ENCODE peak calls at places on chromosomes 13 and 19, in five cellular contexts. M, W, Q, K and J are unnamed samples.
A peak's percentile ranks its signal among the peaks of the same experiment; 100 is the strongest.

GRCh38 chr19:29454109-29454508 is 71.7 kb upstream of the VSTM2B start:
- DNase-seq in W (no peak), K (no peak), Q (no peak), M (no peak), J (peak; percentile 4)

GRCh38 chr19:51607077-51607476 is 23.1 kb downstream of the SIGLEC5 start:
- DNase-seq in K (no peak), M (no peak), Q (no peak), W (no peak), J (no peak)

GRCh38 chr19:31351212-31352193 is 2.3 kb upstream of the TSHZ3 start:
- DNase-seq in Q (no peak), K (peak; percentile 68), W (no peak), M (no peak), J (peak; percentile 78)

GRCh38 chr13:105616313-105617075 is 919.0 kb downstream of the EFNB2 start:
- DNase-seq in K (no peak), M (no peak), Q (no peak), W (no peak), J (no peak)

GRCh38 chr19:53907193-53907581 is 1.9 kb upstream of the CACNG7 start:
- DNase-seq in W (no peak), Q (peak; percentile 43), K (no peak), M (no peak), J (peak; percentile 57)

GRCh38 chr19:33796164-33797100 is at the start of gene KCTD15:
- DNase-seq in M (no peak), W (no peak), K (peak; percentile 92), Q (peak; percentile 68), J (peak; percentile 88)

GRCh38 chr19:7861619-7862412 is 12.4 kb downstream of the PRR36 start:
- DNase-seq in K (peak; percentile 64), M (no peak), W (no peak), Q (peak; percentile 46), J (peak; percentile 93)

GRCh38 chr13:96075953-96076543 is 13.9 kb upstream of the HS6ST3 start:
- DNase-seq in K (no peak), M (no peak), W (no peak), Q (no peak), J (no peak)

GRCh38 chr19:35462476-35462953 is 14.5 kb downstream of the FFAR2 start:
- DNase-seq in M (no peak), K (no peak), W (no peak), Q (no peak), J (no peak)

GRCh38 chr19:29001006-29001921 is 211.7 kb downstream of the UQCRFS1 start:
- DNase-seq in M (no peak), K (no peak), W (no peak), Q (no peak), J (no peak)

GRCh38 chr19:48630289-48631036 is 6.7 kb downstream of the DBP start:
- DNase-seq in K (peak; percentile 80), W (no peak), M (no peak), Q (peak; percentile 84), J (peak; percentile 84)

GRCh38 chr13:34369925-34370324 is 552.0 kb downstream of the RFC3 start:
- DNase-seq in K (no peak), Q (no peak), M (no peak), W (no peak), J (no peak)

GRCh38 chr19:14363203-14364097 is 17.8 kb upstream of the ADGRE5 start:
- DNase-seq in K (peak; percentile 78), Q (peak; percentile 79), W (no peak), M (no peak), J (peak; percentile 87)

GRCh38 chr13:33262069-33262487 is 23.5 kb downstream of the STARD13 start:
- DNase-seq in W (no peak), M (no peak), K (peak; percentile 12), Q (no peak), J (no peak)

GRCh38 chr13:26048745-26049144 is 3.1 kb downstream of the SHISA2 start:
- DNase-seq in W (no peak), K (no peak), Q (no peak), M (no peak), J (no peak)

GRCh38 chr13:40479196-40479845 is 187.1 kb downstream of the FOXO1 start:
- DNase-seq in Q (no peak), W (no peak), K (no peak), M (no peak), J (no peak)

GRCh38 chr19:2246801-2247361 is 2.2 kb upstream of the AMH start:
- DNase-seq in W (no peak), Q (peak; percentile 91), M (no peak), K (no peak), J (no peak)

GRCh38 chr13:42906257-42906656 is 85.8 kb downstream of the EPSTI1 start:
- DNase-seq in Q (no peak), K (no peak), M (no peak), W (no peak), J (no peak)

GRCh38 chr19:56253737-56254136 is 18.8 kb upstream of the EDDM13 start:
- DNase-seq in W (peak; percentile 19), M (no peak), Q (no peak), K (peak; percentile 56), J (no peak)

GRCh38 chr19:10670187-10670586 is 16.0 kb downstream of the ILF3 start:
- DNase-seq in M (no peak), W (no peak), K (no peak), Q (no peak), J (peak; percentile 15)

GRCh38 chr19:7109678-7110289 is 40.3 kb downstream of the ZNF557 start:
- DNase-seq in M (no peak), Q (no peak), K (peak; percentile 73), W (no peak), J (peak; percentile 45)

GRCh38 chr13:75258159-75258782 is 223.7 kb downstream of the TBC1D4 start:
- DNase-seq in Q (no peak), K (peak; percentile 47), M (no peak), W (no peak), J (peak; percentile 17)

GRCh38 chr13:61094865-61095264 is 320.8 kb downstream of the PCDH20 start:
- DNase-seq in Q (no peak), M (no peak), K (no peak), W (no peak), J (no peak)

GRCh38 chr19:7652061-7652641 is 15.2 kb downstream of the STXBP2 start:
- DNase-seq in Q (peak; percentile 90), M (peak; percentile 19), K (peak; percentile 92), W (peak; percentile 19), J (peak; percentile 96)

GRCh38 chr19:18291590-18292459 is 10.4 kb upstream of the JUND start:
- DNase-seq in M (no peak), K (peak; percentile 77), W (no peak), Q (peak; percentile 89), J (peak; percentile 91)

GRCh38 chr19:40219721-40220276 is 1.6 kb upstream of the TTC9B start:
- DNase-seq in K (no peak), M (no peak), Q (no peak), W (peak; percentile 48), J (no peak)

GRCh38 chr13:20178156-20178555 is 14.6 kb downstream of the GJB2 start:
- DNase-seq in M (no peak), K (no peak), W (no peak), Q (no peak), J (no peak)

GRCh38 chr19:6101291-6101690 is 9.0 kb downstream of the RFX2 start:
- DNase-seq in W (no peak), K (no peak), M (no peak), Q (no peak), J (no peak)

GRCh38 chr13:23469901-23470525 is 36.5 kb upstream of the SACS start:
- DNase-seq in Q (no peak), K (peak; percentile 69), M (peak; percentile 81), W (peak; percentile 48), J (peak; percentile 35)

GRCh38 chr19:33407716-33408115 is 34.2 kb downstream of the CEBPG start:
- DNase-seq in W (no peak), M (no peak), Q (peak; percentile 45), K (no peak), J (peak; percentile 48)

GRCh38 chr19:52923782-52924593 is 760 bp upstream of the ZNF888 start:
- DNase-seq in M (no peak), Q (peak; percentile 58), K (no peak), W (no peak), J (peak; percentile 40)

GRCh38 chr13:99495478-99496321 is 5.6 kb upstream of the TM9SF2 start:
- DNase-seq in K (no peak), Q (no peak), M (no peak), W (no peak), J (no peak)

GRCh38 chr19:31262673-31263308 is 86.4 kb downstream of the TSHZ3 start:
- DNase-seq in Q (no peak), K (no peak), M (no peak), W (no peak), J (peak; percentile 11)

GRCh38 chr13:21979156-21979819 is 308.4 kb downstream of the FGF9 start:
- DNase-seq in K (no peak), W (no peak), Q (no peak), M (no peak), J (no peak)

GRCh38 chr19:932647-933552 is 7.1 kb downstream of the ARID3A start:
- DNase-seq in Q (peak; percentile 86), W (no peak), M (peak; percentile 77), K (peak; percentile 54), J (peak; percentile 91)

GRCh38 chr19:929523-930258 is 3.9 kb downstream of the ARID3A start:
- DNase-seq in W (no peak), K (no peak), M (no peak), Q (no peak), J (no peak)

GRCh38 chr19:933553-933882 is 7.7 kb downstream of the ARID3A start:
- DNase-seq in M (no peak), Q (no peak), K (no peak), W (no peak), J (no peak)

GRCh38 chr19:934197-934840 is 8.5 kb downstream of the ARID3A start:
- DNase-seq in Q (no peak), M (no peak), K (no peak), W (no peak), J (no peak)

GRCh38 chr19:931860-932646 is 6.2 kb downstream of the ARID3A start:
- DNase-seq in W (no peak), Q (no peak), K (no peak), M (no peak), J (no peak)
- H3K36me3 ChIP-seq in W (no peaks in the 10 kb centered on the region), Q (no peaks in the 10 kb centered on the region), K (no peaks in the 10 kb centered on the region), M (peaks cover 18% of the 10 kb centered on the region), J (peaks cover 4% of the 10 kb centered on the region)

GRCh38 chr19:19489804-19490204 is 25.5 kb downstream of the TSSK6 start:
- DNase-seq in K (peak; percentile 16), M (no peak), W (no peak), Q (peak; percentile 61), J (no peak)
- H3K4me3 ChIP-seq in K (no peak overlapping the region), M (no peak overlapping the region), W (no peak overlapping the region), Q (peak overlapping the region; percentile 5), J (no peak overlapping the region)

DNA sequence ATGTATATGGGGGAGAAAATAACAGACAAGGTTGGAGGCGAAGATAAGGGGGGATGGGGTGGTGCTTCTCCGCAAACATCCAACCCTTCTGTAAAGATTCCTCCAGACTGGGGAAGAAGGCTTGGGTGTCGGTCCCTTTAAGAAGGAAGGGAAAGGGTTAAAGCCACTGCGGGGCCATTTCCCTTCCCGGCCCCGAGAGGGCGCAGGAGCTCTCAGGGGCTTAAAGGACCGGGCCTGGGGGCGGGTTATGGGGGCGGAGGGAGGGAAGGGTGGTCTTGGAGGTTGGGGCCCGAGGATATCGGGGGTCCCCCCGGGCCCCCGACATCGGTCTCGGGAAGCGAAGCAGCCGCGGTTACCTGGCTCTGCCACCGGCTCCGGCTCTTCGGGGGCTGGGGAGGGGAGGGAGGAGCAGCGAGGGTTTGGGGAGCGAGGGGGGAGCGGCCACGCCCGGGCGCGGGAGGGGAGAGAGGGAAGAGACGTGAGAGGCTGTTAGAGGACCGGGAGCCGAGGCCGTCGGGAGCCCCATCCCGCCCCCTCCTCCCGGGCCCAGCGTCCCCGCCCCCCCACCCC is 2.8 kb downstream of the TNNT1 start:
- DNase-seq in Q (no peak), M (no peak), K (peak; percentile 75), W (no peak), J (peak; percentile 96)
- H3K27me3 ChIP-seq in Q (no peaks in the 10 kb centered on the region), M (peaks cover 6% of the 10 kb centered on the region), K (no peaks in the 10 kb centered on the region), W (peaks cover 56% of the 10 kb centered on the region), J (peaks cover 24% of the 10 kb centered on the region)

GRCh38 chr13:110464547-110465343 is 96.8 kb downstream of the RAB20 start:
- DNase-seq in M (no peak), Q (peak; percentile 34), K (no peak), W (no peak), J (no peak)
- H3K36me3 ChIP-seq in M (peaks cover 40% of the 10 kb centered on the region), Q (peaks cover 55% of the 10 kb centered on the region), K (no peaks in the 10 kb centered on the region), W (peaks cover 5% of the 10 kb centered on the region), J (peaks cover 14% of the 10 kb centered on the region)